ENCODE peak calls at places on chromosomes 3 and 15, in ten cellular contexts. U, D, P, X, N, G, F, I, Y and E are unnamed samples.

GRCh38 chr3:101518421-101518871 is 5.4 kb upstream of the SENP7 start:
- DNase-seq in I (peak), Y (peak), P (peak), U (no peak), D (no peak), G (no peak), N (no peak), F (no peak), X (no peak), E (peak)

GRCh38 chr15:66993874-66994696 is 71.3 kb upstream of the SMAD3 start:
- DNase-seq in X (no peak), G (no peak), Y (no peak), P (no peak), U (no peak), D (no peak), N (peak), F (no peak), I (no peak), E (no peak)

GRCh38 chr15:89669941-89670340 is 9.2 kb downstream of the PLIN1 start:
- DNase-seq in F (no peak), N (no peak), I (no peak), Y (no peak), G (no peak), U (no peak), X (no peak), P (no peak), D (no peak), E (no peak)

GRCh38 chr3:36647423-36647853 is 116.9 kb downstream of the DCLK3 start:
- DNase-seq in G (no peak), U (no peak), F (no peak), P (peak), N (no peak), X (peak), I (peak), Y (no peak), D (no peak), E (no peak)

GRCh38 chr3:183809209-183809608 is 16.2 kb downstream of the MAP6D1 start:
- DNase-seq in I (no peak), D (no peak), G (no peak), N (no peak), F (no peak), Y (no peak), X (no peak), P (no peak), U (no peak), E (no peak)

GRCh38 chr3:127394031-127394430 is 106.2 kb upstream of the PRR20G start:
- DNase-seq in P (no peak), G (no peak), U (no peak), F (no peak), N (no peak), D (no peak), Y (no peak), X (no peak), I (no peak), E (no peak)

GRCh38 chr3:198027045-198027798 is 67.2 kb downstream of the LMLN start:
- DNase-seq in F (no peak), X (no peak), P (no peak), U (no peak), D (no peak), Y (no peak), I (no peak), N (no peak), G (no peak), E (no peak)

GRCh38 chr3:52896613-52897012 is 735 bp downstream of the STIMATE start:
- DNase-seq in F (no peak), Y (no peak), P (no peak), N (no peak), I (no peak), U (no peak), D (no peak), G (no peak), X (no peak), E (no peak)

GRCh38 chr3:126303272-126303671 is 53.9 kb downstream of the KLF15 start:
- DNase-seq in X (no peak), G (no peak), D (no peak), N (no peak), F (no peak), U (no peak), I (no peak), Y (no peak), P (no peak), E (no peak)

GRCh38 chr3:100533176-100533575 is 40.8 kb downstream of the TMEM45A start:
- DNase-seq in Y (no peak), X (no peak), N (no peak), I (no peak), D (no peak), P (no peak), U (no peak), F (no peak), G (no peak), E (no peak)

GRCh38 chr3:107662586-107662985 is 139.8 kb downstream of the BBX start:
- DNase-seq in F (no peak), G (no peak), Y (no peak), P (peak), N (no peak), D (no peak), U (no peak), X (peak), I (peak), E (no peak)

GRCh38 chr3:63724987-63725386 is 72.5 kb downstream of the SNTN start:
- DNase-seq in D (no peak), Y (no peak), F (peak), P (peak), U (no peak), G (no peak), I (peak), X (peak), N (no peak), E (no peak)

GRCh38 chr3:99637381-99638111 is 848 bp upstream of the COL8A1 start:
- DNase-seq in I (peak), U (peak), Y (no peak), F (no peak), P (peak), D (no peak), G (peak), N (no peak), X (peak), E (no peak)

GRCh38 chr15:42012241-42012640 is 8.6 kb downstream of the PLA2G4E start:
- DNase-seq in I (no peak), Y (no peak), X (no peak), F (no peak), D (no peak), P (no peak), U (no peak), N (no peak), G (no peak), E (no peak)

GRCh38 chr3:194439915-194440550 is 41.0 kb upstream of the GP5 start:
- DNase-seq in I (no peak), G (no peak), Y (no peak), F (no peak), P (no peak), X (no peak), U (no peak), N (no peak), D (no peak), E (no peak)

GRCh38 chr3:66418432-66419052 is 82.3 kb downstream of the LRIG1 start:
- DNase-seq in G (no peak), X (no peak), P (no peak), U (no peak), N (no peak), Y (no peak), I (no peak), D (peak), F (peak), E (no peak)
- TF ChIP-seq CTCF in G (no peak), X (no peak), P (no peak), U (peak), N (peak), Y (no peak), I (no peak), D (no peak), F (peak), E (no peak)

GRCh38 chr3:37905987-37906674 is 44.5 kb downstream of the CTDSPL start:
- DNase-seq in I (peak), P (peak), G (no peak), U (no peak), X (peak), F (no peak), D (no peak), Y (no peak), N (no peak), E (no peak)

GRCh38 chr3:37903734-37904133 is 42.1 kb downstream of the CTDSPL start:
- DNase-seq in I (no peak), U (no peak), N (peak), P (no peak), Y (no peak), X (no peak), G (no peak), D (no peak), F (no peak), E (no peak)

GRCh38 chr3:37905346-37905745 is 43.7 kb downstream of the CTDSPL start:
- DNase-seq in I (no peak), Y (no peak), P (no peak), U (no peak), G (no peak), X (no peak), F (no peak), N (peak), D (no peak), E (no peak)

GRCh38 chr3:37903320-37903719 is 41.6 kb downstream of the CTDSPL start:
- DNase-seq in U (no peak), I (no peak), X (no peak), F (no peak), Y (no peak), G (no peak), P (no peak), N (no peak), D (no peak), E (no peak)

GRCh38 chr3:37904614-37905047 is 43.0 kb downstream of the CTDSPL start:
- DNase-seq in G (no peak), X (peak), N (no peak), I (peak), P (peak), Y (no peak), D (no peak), F (no peak), U (no peak), E (no peak)
- H3K4me3 ChIP-seq in G (no peak), X (no peak), N (no peak), I (no peak), P (no peak), Y (no peak), D (no peak), F (no peak), U (no peak), E (no peak)

DNA sequence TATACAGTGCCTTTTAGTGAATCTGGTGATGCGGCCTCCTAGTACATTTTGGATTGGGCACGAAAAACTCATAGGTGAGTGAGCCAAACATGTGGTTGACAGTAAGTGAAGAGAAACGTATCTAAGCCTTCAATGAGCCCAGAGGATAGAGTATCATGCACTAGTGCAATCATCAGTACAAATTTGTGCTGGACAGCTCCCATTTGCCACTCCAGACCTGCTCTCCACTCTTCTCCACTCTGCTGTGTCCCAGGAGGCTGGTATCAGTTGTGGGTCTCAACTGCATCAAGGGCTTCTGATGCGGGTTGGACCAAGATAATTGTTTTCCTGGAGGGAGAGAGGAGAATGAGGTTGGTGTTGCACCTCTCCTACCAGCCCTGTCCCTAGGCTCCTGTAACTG is 9.1 kb upstream of the RASGRF1 start:
- DNase-seq in X (no peak), F (no peak), D (no peak), U (no peak), G (no peak), P (peak), N (no peak), Y (no peak), I (peak), E (no peak)
- TF ChIP-seq CTCF in X (no peak), F (no peak), D (no peak), U (no peak), G (no peak), P (no peak), N (no peak), Y (no peak), I (no peak), E (no peak)

DNA sequence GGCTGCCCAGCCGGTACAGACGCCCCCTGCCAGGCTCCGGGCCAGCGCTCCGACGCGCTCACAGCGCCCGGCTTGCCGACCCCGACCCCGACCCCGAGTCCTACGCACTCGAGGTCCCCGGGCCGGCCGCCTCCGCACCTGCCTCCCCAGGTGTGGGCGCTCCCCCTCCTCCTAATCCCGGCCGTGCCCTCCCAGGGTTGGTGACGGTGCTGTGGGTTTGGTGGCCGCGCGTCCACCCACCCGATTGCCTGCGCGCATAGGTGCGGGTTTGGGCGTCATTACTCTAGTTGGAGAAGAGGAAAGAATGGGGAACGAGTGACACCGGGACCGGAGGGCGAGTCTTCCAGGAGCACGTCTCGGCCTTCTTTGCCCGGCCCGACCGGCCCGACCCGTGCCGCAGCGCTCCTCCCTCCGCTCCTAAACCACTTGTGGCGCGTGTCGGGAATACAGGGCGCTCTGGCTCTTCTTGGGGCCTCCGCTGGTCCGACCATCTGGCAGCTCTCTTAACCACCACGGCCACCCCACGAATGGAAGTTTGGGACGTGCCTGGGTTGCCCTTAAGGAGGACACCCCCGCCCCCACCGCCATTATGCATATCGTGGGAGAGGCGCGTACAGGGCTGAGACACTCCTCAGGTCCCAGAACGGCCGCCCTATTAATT is 814 bp upstream of the THRB start:
- DNase-seq in G (peak), P (no peak), I (no peak), N (no peak), F (no peak), U (peak), Y (no peak), X (peak), D (no peak), E (no peak)
- H3K4me3 ChIP-seq in G (peak), P (peak), I (no peak), N (peak), F (peak), U (peak), Y (no peak), X (peak), D (peak), E (no peak)

DNA sequence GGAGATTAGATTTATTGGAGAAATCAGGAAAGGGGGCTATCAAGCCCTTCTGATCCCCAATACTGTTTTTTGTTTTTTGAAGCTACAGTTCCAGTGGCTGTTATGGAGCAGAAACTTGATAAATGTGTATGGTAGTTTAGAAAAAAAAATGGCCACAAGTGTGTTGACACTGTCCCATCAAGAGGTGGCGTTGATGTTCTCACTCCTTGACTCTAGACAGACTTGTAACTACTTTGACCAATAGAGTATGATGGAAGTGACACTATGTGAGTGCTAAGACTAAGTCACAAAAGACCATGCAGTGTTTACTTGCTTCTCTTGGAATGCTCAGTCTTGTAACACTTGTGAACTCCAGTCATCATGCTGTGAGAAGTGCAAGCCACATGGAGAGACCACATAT is 356.7 kb downstream of the PDCD6IP start:
- DNase-seq in I (no peak), X (no peak), U (no peak), P (peak), N (no peak), F (no peak), Y (no peak), D (no peak), G (no peak), E (no peak)
- TF ChIP-seq CTCF in I (no peak), X (no peak), U (no peak), P (no peak), N (no peak), F (no peak), Y (peak), D (no peak), G (no peak), E (no peak)

GRCh38 chr3:123743121-123743520 is 141.0 kb downstream of the MYLK start:
- DNase-seq in N (no peak), D (no peak), P (no peak), U (no peak), Y (no peak), G (no peak), X (no peak), I (no peak), F (no peak), E (no peak)
- H3K4me3 ChIP-seq in N (no peak), D (no peak), P (no peak), U (no peak), Y (no peak), G (no peak), X (no peak), I (no peak), F (no peak), E (no peak)